ENCODE peak calls at places on chromosomes 6 and 20, in five cellular contexts. One of them, this sample, is unnamed.

GRCh38 chr6:77633993-77634392 is 18.8 kb upstream of the MEI4 start:
- DNase-seq in cardiac fibroblast: peak
- DNase-seq in WERI-Rb-1: no peak
- DNase-seq in AG09309: no peak
- DNase-seq in mammary epithelial cell: no peak
- DNase-seq in this sample: no peak

GRCh38 chr6:125596020-125596419 is 153.4 kb upstream of the HEY2 start:
- DNase-seq in mammary epithelial cell: peak
- DNase-seq in AG09309: no peak
- DNase-seq in WERI-Rb-1: no peak
- DNase-seq in cardiac fibroblast: no peak
- DNase-seq in this sample: no peak

GRCh38 chr6:300494-301198 is 8.4 kb downstream of the DUSP22 start:
- DNase-seq in mammary epithelial cell: no peak
- DNase-seq in AG09309: no peak
- DNase-seq in cardiac fibroblast: no peak
- DNase-seq in WERI-Rb-1: no peak
- DNase-seq in this sample: no peak

GRCh38 chr20:53736757-53737403 is 143.2 kb upstream of the ZNF217 start:
- DNase-seq in cardiac fibroblast: peak
- DNase-seq in mammary epithelial cell: peak
- DNase-seq in WERI-Rb-1: peak
- DNase-seq in AG09309: no peak
- DNase-seq in this sample: no peak

GRCh38 chr6:82072771-82073170 is 174.8 kb downstream of the IBTK start:
- DNase-seq in mammary epithelial cell: peak
- DNase-seq in AG09309: peak
- DNase-seq in cardiac fibroblast: peak
- DNase-seq in WERI-Rb-1: no peak
- DNase-seq in this sample: no peak

GRCh38 chr20:41567615-41568014 is 50.6 kb downstream of the CHD6 start:
- DNase-seq in WERI-Rb-1: no peak
- DNase-seq in mammary epithelial cell: no peak
- DNase-seq in cardiac fibroblast: no peak
- DNase-seq in AG09309: no peak
- DNase-seq in this sample: no peak

GRCh38 chr20:34558320-34559202 is at the start of gene MAP1LC3A:
- DNase-seq in mammary epithelial cell: peak
- DNase-seq in cardiac fibroblast: peak
- DNase-seq in AG09309: peak
- DNase-seq in WERI-Rb-1: no peak
- DNase-seq in this sample: peak

GRCh38 chr6:10861086-10861485 is 20.8 kb downstream of the GCM2 start:
- DNase-seq in AG09309: no peak
- DNase-seq in cardiac fibroblast: no peak
- DNase-seq in WERI-Rb-1: no peak
- DNase-seq in mammary epithelial cell: no peak
- DNase-seq in this sample: no peak

GRCh38 chr20:46348972-46349741 is 40.9 kb upstream of the CDH22 start:
- DNase-seq in WERI-Rb-1: peak
- DNase-seq in mammary epithelial cell: no peak
- DNase-seq in cardiac fibroblast: peak
- DNase-seq in AG09309: no peak
- DNase-seq in this sample: no peak

GRCh38 chr6:167957626-167958025 is 39.8 kb upstream of the KIF25 start:
- DNase-seq in AG09309: no peak
- DNase-seq in WERI-Rb-1: no peak
- DNase-seq in cardiac fibroblast: no peak
- DNase-seq in mammary epithelial cell: peak
- DNase-seq in this sample: no peak

GRCh38 chr6:43836507-43836906 is 66.5 kb downstream of the VEGFA start:
- DNase-seq in WERI-Rb-1: no peak
- DNase-seq in mammary epithelial cell: no peak
- DNase-seq in AG09309: no peak
- DNase-seq in cardiac fibroblast: no peak
- DNase-seq in this sample: no peak

GRCh38 chr6:104597541-104598050 is 262.1 kb downstream of the HACE1 start:
- DNase-seq in mammary epithelial cell: no peak
- DNase-seq in AG09309: peak
- DNase-seq in WERI-Rb-1: no peak
- DNase-seq in cardiac fibroblast: peak
- DNase-seq in this sample: no peak

GRCh38 chr20:50111120-50111828 is 1.7 kb downstream of the UBE2V1 start:
- DNase-seq in mammary epithelial cell: peak
- DNase-seq in WERI-Rb-1: no peak
- DNase-seq in AG09309: no peak
- DNase-seq in cardiac fibroblast: peak
- DNase-seq in this sample: no peak

GRCh38 chr6:108589244-108589730 is 28.6 kb downstream of the FOXO3 start:
- DNase-seq in cardiac fibroblast: peak
- DNase-seq in WERI-Rb-1: no peak
- DNase-seq in mammary epithelial cell: peak
- DNase-seq in AG09309: no peak
- DNase-seq in this sample: no peak

DNA sequence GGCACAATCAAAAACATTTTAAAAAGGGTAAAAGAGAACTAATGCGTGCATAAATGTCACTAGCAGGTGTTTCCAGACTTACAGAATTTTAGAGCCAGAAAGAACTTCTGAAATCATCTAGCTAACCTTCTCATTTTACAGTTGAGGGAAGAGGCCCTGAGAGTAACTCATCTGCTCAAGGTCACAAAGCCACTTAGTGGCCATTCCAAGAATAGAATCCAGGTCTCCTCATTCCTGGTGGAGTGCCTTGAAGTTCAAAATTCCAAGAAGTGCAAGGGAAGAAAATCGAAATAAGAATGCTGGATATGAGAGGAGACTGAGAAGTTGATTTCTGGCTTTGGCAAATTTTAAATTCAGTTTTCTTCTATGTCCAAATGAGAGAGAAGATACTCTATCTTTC is 3.2 kb upstream of the KIAA0408 start:
- DNase-seq in AG09309: no peak
- DNase-seq in mammary epithelial cell: no peak
- DNase-seq in cardiac fibroblast: no peak
- DNase-seq in WERI-Rb-1: no peak
- DNase-seq in this sample: no peak
- TF ChIP-seq CTCF in AG09309: no peak
- TF ChIP-seq CTCF in mammary epithelial cell: no peak
- TF ChIP-seq CTCF in cardiac fibroblast: no peak
- TF ChIP-seq CTCF in WERI-Rb-1: peak
- TF ChIP-seq CTCF in this sample: no peak

GRCh38 chr6:154159126-154159525 is 120.1 kb downstream of the OPRM1 start:
- DNase-seq in cardiac fibroblast: no peak
- DNase-seq in WERI-Rb-1: no peak
- DNase-seq in mammary epithelial cell: no peak
- DNase-seq in AG09309: no peak
- DNase-seq in this sample: no peak

GRCh38 chr6:154157706-154158105 is 118.7 kb downstream of the OPRM1 start:
- DNase-seq in WERI-Rb-1: no peak
- DNase-seq in mammary epithelial cell: no peak
- DNase-seq in AG09309: no peak
- DNase-seq in cardiac fibroblast: no peak
- DNase-seq in this sample: no peak

GRCh38 chr6:154156135-154156948 is 117.3 kb downstream of the OPRM1 start:
- DNase-seq in mammary epithelial cell: no peak
- DNase-seq in WERI-Rb-1: peak
- DNase-seq in AG09309: no peak
- DNase-seq in cardiac fibroblast: peak
- DNase-seq in this sample: no peak

GRCh38 chr6:154157082-154157481 is 118.0 kb downstream of the OPRM1 start:
- DNase-seq in cardiac fibroblast: no peak
- DNase-seq in AG09309: no peak
- DNase-seq in mammary epithelial cell: no peak
- DNase-seq in WERI-Rb-1: no peak
- DNase-seq in this sample: no peak

GRCh38 chr6:154154389-154154967 is 115.4 kb downstream of the OPRM1 start:
- DNase-seq in WERI-Rb-1: peak
- DNase-seq in mammary epithelial cell: peak
- DNase-seq in cardiac fibroblast: peak
- DNase-seq in AG09309: peak
- DNase-seq in this sample: peak
- TF ChIP-seq CTCF in WERI-Rb-1: peak
- TF ChIP-seq CTCF in mammary epithelial cell: peak
- TF ChIP-seq CTCF in cardiac fibroblast: peak
- TF ChIP-seq CTCF in AG09309: peak
- TF ChIP-seq CTCF in this sample: peak

GRCh38 chr20:58239216-58239615 is 10.8 kb upstream of the ANKRD60 start:
- DNase-seq in AG09309: no peak
- DNase-seq in mammary epithelial cell: no peak
- DNase-seq in WERI-Rb-1: no peak
- DNase-seq in cardiac fibroblast: no peak
- DNase-seq in this sample: no peak
- TF ChIP-seq CTCF in AG09309: no peak
- TF ChIP-seq CTCF in mammary epithelial cell: no peak
- TF ChIP-seq CTCF in WERI-Rb-1: peak
- TF ChIP-seq CTCF in cardiac fibroblast: no peak
- TF ChIP-seq CTCF in this sample: no peak

GRCh38 chr6:37607949-37608348 is 89.7 kb downstream of the MDGA1 start:
- DNase-seq in cardiac fibroblast: peak
- DNase-seq in WERI-Rb-1: no peak
- DNase-seq in mammary epithelial cell: no peak
- DNase-seq in AG09309: no peak
- DNase-seq in this sample: no peak
- TF ChIP-seq CTCF in cardiac fibroblast: peak
- TF ChIP-seq CTCF in WERI-Rb-1: peak
- TF ChIP-seq CTCF in mammary epithelial cell: peak
- TF ChIP-seq CTCF in AG09309: peak
- TF ChIP-seq CTCF in this sample: peak

DNA sequence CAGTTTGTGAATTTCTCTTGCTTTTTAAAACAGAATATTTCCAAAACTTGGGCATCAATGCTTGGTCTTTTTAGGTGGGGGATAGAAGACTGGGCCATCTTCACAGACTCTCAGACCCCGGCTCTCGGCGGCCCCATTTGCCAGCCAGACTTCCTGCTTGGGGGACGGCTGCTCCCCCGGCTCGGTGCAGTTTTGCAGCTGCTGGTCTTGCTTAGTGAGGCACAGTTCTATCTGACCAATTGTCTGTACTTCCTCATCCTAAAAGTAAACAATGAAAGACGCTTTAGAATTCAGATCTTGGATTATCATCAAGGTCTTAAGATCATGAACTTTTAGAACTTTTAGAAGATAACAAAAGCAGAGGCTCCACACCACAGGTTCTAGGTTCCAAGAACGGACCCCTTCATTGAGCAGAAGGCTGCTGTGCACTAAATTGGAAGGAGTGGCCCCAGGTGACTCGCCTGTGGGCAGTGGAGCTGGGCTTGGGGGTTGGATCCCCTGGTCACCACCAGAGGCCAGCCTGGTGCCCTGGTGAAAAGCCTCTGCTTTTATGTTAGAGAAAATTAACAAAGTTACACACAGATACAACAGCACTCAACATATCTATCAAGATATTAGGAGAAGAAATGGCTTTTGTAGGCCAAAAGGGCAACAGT is 26.7 kb downstream of the RNASET2 start:
- DNase-seq in cardiac fibroblast: no peak
- DNase-seq in WERI-Rb-1: no peak
- DNase-seq in AG09309: no peak
- DNase-seq in mammary epithelial cell: no peak
- DNase-seq in this sample: no peak
- TF ChIP-seq CTCF in cardiac fibroblast: no peak
- TF ChIP-seq CTCF in WERI-Rb-1: peak
- TF ChIP-seq CTCF in AG09309: no peak
- TF ChIP-seq CTCF in mammary epithelial cell: no peak
- TF ChIP-seq CTCF in this sample: peak